ENCODE peak calls at places on chromosome 9, in five cellular contexts. One of them, this sample, is unnamed.

GRCh38 chr9:107175826-107176500 is 107.1 kb upstream of the RAD23B start:
- DNase-seq in neuronal stem cell: no peak
- DNase-seq in H1: no peak
- DNase-seq in trophoblast cell: peak
- DNase-seq in mesenchymal stem cell: no peak
- DNase-seq in this sample: no peak

GRCh38 chr9:93988056-93988455 is 32.9 kb upstream of the BARX1 start:
- DNase-seq in trophoblast cell: no peak
- DNase-seq in neuronal stem cell: no peak
- DNase-seq in H1: no peak
- DNase-seq in mesenchymal stem cell: no peak
- DNase-seq in this sample: no peak

GRCh38 chr9:112006361-112007020 is 109.9 kb downstream of the UGCG start:
- DNase-seq in H1: no peak
- DNase-seq in trophoblast cell: no peak
- DNase-seq in neuronal stem cell: no peak
- DNase-seq in mesenchymal stem cell: peak
- DNase-seq in this sample: no peak

GRCh38 chr9:99948896-99949295 is 42.4 kb downstream of the STX17 start:
- DNase-seq in mesenchymal stem cell: no peak
- DNase-seq in neuronal stem cell: no peak
- DNase-seq in H1: no peak
- DNase-seq in trophoblast cell: no peak
- DNase-seq in this sample: no peak

GRCh38 chr9:89522261-89522978 is 24.5 kb upstream of the SEMA4D start:
- DNase-seq in mesenchymal stem cell: no peak
- DNase-seq in H1: no peak
- DNase-seq in trophoblast cell: peak
- DNase-seq in neuronal stem cell: no peak
- DNase-seq in this sample: no peak

GRCh38 chr9:84755375-84755774 is 85.8 kb downstream of the NTRK2 start:
- DNase-seq in mesenchymal stem cell: no peak
- DNase-seq in trophoblast cell: peak
- DNase-seq in H1: no peak
- DNase-seq in neuronal stem cell: no peak
- DNase-seq in this sample: no peak

GRCh38 chr9:119020284-119020683 is 349.0 kb downstream of the BRINP1 start:
- DNase-seq in neuronal stem cell: no peak
- DNase-seq in trophoblast cell: no peak
- DNase-seq in H1: no peak
- DNase-seq in mesenchymal stem cell: no peak
- DNase-seq in this sample: no peak

GRCh38 chr9:109861499-109861898 is 81.5 kb downstream of the PALM2AKAP2 start:
- DNase-seq in mesenchymal stem cell: peak
- DNase-seq in trophoblast cell: no peak
- DNase-seq in neuronal stem cell: no peak
- DNase-seq in H1: no peak
- DNase-seq in this sample: no peak

GRCh38 chr9:78982849-78983248 is 588.9 kb upstream of the TLE4 start:
- DNase-seq in neuronal stem cell: no peak
- DNase-seq in trophoblast cell: peak
- DNase-seq in mesenchymal stem cell: peak
- DNase-seq in H1: no peak
- DNase-seq in this sample: no peak

GRCh38 chr9:127899200-127899943 is at the start of gene ST6GALNAC6:
- DNase-seq in trophoblast cell: peak
- DNase-seq in H1: no peak
- DNase-seq in neuronal stem cell: peak
- DNase-seq in mesenchymal stem cell: peak
- DNase-seq in this sample: peak

DNA sequence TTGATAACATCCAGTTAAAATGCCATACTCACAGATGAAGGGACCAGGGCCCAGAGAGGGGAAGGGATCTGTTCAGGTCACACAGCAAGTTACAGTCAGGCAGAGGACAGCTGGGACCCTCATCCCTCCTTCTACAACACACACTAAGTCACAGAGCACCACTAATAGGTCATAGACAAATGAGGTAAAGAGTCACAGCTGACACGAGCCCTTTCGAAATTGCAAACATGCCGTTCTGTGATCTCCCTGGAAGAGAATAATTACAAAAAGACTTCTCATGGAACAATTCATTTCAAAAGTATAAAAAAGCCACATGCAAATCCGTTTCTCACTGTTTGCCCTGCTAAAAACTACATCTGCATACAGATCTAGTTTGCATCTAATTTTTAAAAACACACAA is 15.5 kb downstream of the IGFBPL1 start:
- DNase-seq in H1: no peak
- DNase-seq in neuronal stem cell: no peak
- DNase-seq in trophoblast cell: peak
- DNase-seq in mesenchymal stem cell: no peak
- DNase-seq in this sample: no peak
- H2BK120ac ChIP-seq in H1: no peak
- H2BK120ac ChIP-seq in neuronal stem cell: no peak
- H2BK120ac ChIP-seq in trophoblast cell: no peak
- H2BK120ac ChIP-seq in mesenchymal stem cell: no peak
- H2BK120ac ChIP-seq in this sample: no peak

GRCh38 chr9:82650368-82650767 is 412.6 kb downstream of the RASEF start:
- DNase-seq in H1: no peak
- DNase-seq in trophoblast cell: no peak
- DNase-seq in mesenchymal stem cell: no peak
- DNase-seq in neuronal stem cell: no peak
- DNase-seq in this sample: no peak
- H2BK12ac ChIP-seq in H1: no peak
- H2BK12ac ChIP-seq in trophoblast cell: no peak
- H2BK12ac ChIP-seq in mesenchymal stem cell: no peak
- H2BK12ac ChIP-seq in neuronal stem cell: no peak
- H2BK12ac ChIP-seq in this sample: no peak

GRCh38 chr9:110900917-110901316 is 137.4 kb downstream of the LPAR1 start:
- DNase-seq in mesenchymal stem cell: no peak
- DNase-seq in neuronal stem cell: no peak
- DNase-seq in trophoblast cell: no peak
- DNase-seq in H1: no peak
- DNase-seq in this sample: no peak
- H3K23ac ChIP-seq in mesenchymal stem cell: no peak
- H3K23ac ChIP-seq in neuronal stem cell: no peak
- H3K23ac ChIP-seq in trophoblast cell: no peak
- H3K23ac ChIP-seq in H1: no peak
- H3K23ac ChIP-seq in this sample: no peak

DNA sequence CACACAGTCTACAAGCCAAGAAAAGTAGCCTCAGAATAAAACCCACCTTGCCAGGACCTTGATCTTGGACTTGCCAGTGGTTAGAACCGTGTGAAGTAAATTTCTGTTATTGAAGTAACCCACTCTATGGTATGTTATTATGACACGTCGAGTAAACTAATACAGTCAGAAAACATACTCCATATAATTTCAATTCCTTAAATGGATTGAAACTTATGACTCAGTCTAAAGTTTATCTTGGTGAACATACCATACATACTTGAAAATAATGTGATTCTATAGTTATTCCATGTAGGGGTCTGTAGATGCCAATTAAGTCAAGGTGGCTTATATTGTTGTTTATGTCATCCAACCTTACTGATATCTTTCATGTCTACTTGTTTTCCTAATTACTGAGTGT is 950.7 kb downstream of the TLE4 start:
- DNase-seq in H1: no peak
- DNase-seq in neuronal stem cell: no peak
- DNase-seq in mesenchymal stem cell: no peak
- DNase-seq in trophoblast cell: no peak
- DNase-seq in this sample: no peak
- H2BK120ac ChIP-seq in H1: no peak
- H2BK120ac ChIP-seq in neuronal stem cell: no peak
- H2BK120ac ChIP-seq in mesenchymal stem cell: no peak
- H2BK120ac ChIP-seq in trophoblast cell: no peak
- H2BK120ac ChIP-seq in this sample: no peak